ENCODE peak calls at places on chromosomes 11 and 22, in four cellular contexts. One of them, this sample, is unnamed.
A peak's percentile ranks its signal among the peaks of the same experiment; 100 is the strongest.

GRCh38 chr11:48062649-48063048 is 82.3 kb downstream of the PTPRJ start:
- DNase-seq in H1: no peak
- DNase-seq in GM12878: no peak
- DNase-seq in HepG2: no peak
- DNase-seq in this sample: no peak

GRCh38 chr22:36365020-36365411 is 22.8 kb downstream of the MYH9 start:
- DNase-seq in H1: no peak
- DNase-seq in GM12878: no peak
- DNase-seq in HepG2: no peak
- DNase-seq in this sample: no peak

GRCh38 chr11:114169321-114169749 is 109.8 kb downstream of the ZBTB16 start:
- DNase-seq in H1: no peak
- DNase-seq in GM12878: no peak
- DNase-seq in HepG2: no peak
- DNase-seq in this sample: no peak

GRCh38 chr11:65210748-65211147 is 29.0 kb downstream of the CAPN1 start:
- DNase-seq in H1: no peak
- DNase-seq in GM12878: no peak
- DNase-seq in HepG2: no peak
- DNase-seq in this sample: no peak

GRCh38 chr22:35409783-35410662 is 10.1 kb downstream of the MCM5 start:
- DNase-seq in H1: no peak
- DNase-seq in GM12878: peak; percentile 91
- DNase-seq in HepG2: no peak
- DNase-seq in this sample: no peak

GRCh38 chr11:117552626-117553025 is 225.0 kb downstream of the CEP164 start:
- DNase-seq in H1: no peak
- DNase-seq in GM12878: no peak
- DNase-seq in HepG2: no peak
- DNase-seq in this sample: no peak

GRCh38 chr22:28203286-28203685 is 284.2 kb upstream of the PITPNB start:
- DNase-seq in H1: no peak
- DNase-seq in GM12878: no peak
- DNase-seq in HepG2: no peak
- DNase-seq in this sample: no peak

GRCh38 chr11:128599729-128600128 is 12.4 kb upstream of the ETS1 start:
- DNase-seq in H1: no peak
- DNase-seq in GM12878: no peak
- DNase-seq in HepG2: no peak
- DNase-seq in this sample: no peak

GRCh38 chr22:39496131-39496838 is 5.8 kb upstream of the MIEF1 start:
- DNase-seq in H1: no peak
- DNase-seq in GM12878: no peak
- DNase-seq in HepG2: peak; percentile 74
- DNase-seq in this sample: no peak

GRCh38 chr22:28582806-28583205 is 96.8 kb downstream of the TTC28 start:
- DNase-seq in H1: no peak
- DNase-seq in GM12878: no peak
- DNase-seq in HepG2: no peak
- DNase-seq in this sample: no peak

GRCh38 chr11:95764267-95764898 is 25.2 kb downstream of the FAM76B start:
- DNase-seq in H1: no peak
- DNase-seq in GM12878: no peak
- DNase-seq in HepG2: peak; percentile 47
- DNase-seq in this sample: peak; percentile 69

GRCh38 chr22:47064416-47064815 is 302.0 kb downstream of the TBC1D22A start:
- DNase-seq in H1: no peak
- DNase-seq in GM12878: no peak
- DNase-seq in HepG2: no peak
- DNase-seq in this sample: no peak
- TF ChIP-seq JUND in H1: no peak
- TF ChIP-seq JUND in GM12878: no peak
- TF ChIP-seq JUND in HepG2: no peak
- TF ChIP-seq JUND in this sample: no peak

DNA sequence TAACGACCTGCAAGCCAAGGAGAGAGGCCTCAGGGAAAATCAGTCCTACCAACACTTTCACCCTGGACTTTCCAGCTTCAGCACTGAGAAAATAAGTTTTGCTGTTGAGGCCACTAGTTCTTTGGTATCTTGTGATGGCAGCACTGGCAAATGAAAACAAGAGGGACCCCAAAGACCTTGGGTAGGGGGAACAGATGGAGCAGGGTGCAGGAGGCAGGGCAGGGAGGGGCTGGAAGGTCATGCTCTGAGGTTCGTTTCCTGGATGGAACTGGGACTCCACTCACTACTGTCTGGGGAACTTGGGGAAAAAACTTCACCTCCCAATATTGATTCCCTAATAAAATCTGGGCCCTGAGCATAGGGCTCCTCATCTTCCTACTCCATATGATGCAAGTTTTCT is 34.2 kb upstream of the PRAME start:
- DNase-seq in H1: no peak
- DNase-seq in GM12878: no peak
- DNase-seq in HepG2: no peak
- DNase-seq in this sample: no peak
- TF ChIP-seq JUND in H1: no peak
- TF ChIP-seq JUND in GM12878: no peak
- TF ChIP-seq JUND in HepG2: no peak
- TF ChIP-seq JUND in this sample: no peak

DNA sequence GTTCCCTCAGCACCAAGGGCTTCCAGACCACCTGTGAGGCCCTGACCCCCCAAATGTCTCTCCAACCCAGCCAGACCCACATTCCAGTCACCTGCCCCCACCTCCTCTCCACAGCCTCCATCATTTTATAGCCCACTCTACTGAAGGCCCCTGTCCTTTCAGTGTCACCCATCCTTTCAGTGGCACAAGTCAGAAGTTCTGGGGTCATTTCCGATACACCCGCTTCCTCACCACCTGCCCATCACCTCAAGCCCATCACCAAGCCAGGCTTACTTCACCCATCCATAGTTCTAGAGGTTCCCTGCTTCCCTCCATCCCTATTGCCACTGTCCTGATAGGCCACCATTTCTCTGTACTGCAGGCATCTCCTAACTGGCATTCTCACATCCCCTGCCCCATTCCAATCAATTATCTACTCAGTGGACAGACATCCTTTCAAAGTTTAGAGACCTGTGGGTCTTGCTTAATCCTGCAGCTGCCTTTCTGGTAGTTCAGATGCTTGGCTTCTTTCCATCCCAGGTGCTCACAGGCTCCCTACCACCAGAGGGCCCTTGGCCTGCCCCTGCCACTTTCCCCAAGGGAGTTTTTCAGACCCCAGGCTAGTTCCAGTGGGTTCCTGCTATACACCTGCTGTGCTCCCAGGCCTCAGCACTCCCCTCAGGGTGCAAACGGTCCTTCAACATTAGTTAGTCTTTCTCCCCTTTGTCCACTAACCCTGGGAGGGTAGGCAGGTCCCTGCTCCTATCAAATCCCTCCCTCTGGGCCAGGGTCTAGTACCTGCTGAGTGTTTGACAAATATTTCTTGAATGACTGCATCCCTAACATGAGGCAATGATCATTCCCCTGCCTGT is 7.6 kb downstream of the KCNQ1OT1 start:
- DNase-seq in H1: no peak
- DNase-seq in GM12878: no peak
- DNase-seq in HepG2: peak; percentile 46
- DNase-seq in this sample: peak; percentile 27
- TF ChIP-seq JUND in H1: no peak
- TF ChIP-seq JUND in GM12878: no peak
- TF ChIP-seq JUND in HepG2: no peak
- TF ChIP-seq JUND in this sample: no peak

GRCh38 chr11:43631732-43632131 is 48.8 kb upstream of the HSD17B12 start:
- DNase-seq in H1: no peak
- DNase-seq in GM12878: no peak
- DNase-seq in HepG2: no peak
- DNase-seq in this sample: no peak
- TF ChIP-seq JUND in H1: no peak
- TF ChIP-seq JUND in GM12878: no peak
- TF ChIP-seq JUND in HepG2: no peak
- TF ChIP-seq JUND in this sample: no peak

GRCh38 chr11:11072067-11072466 is 214.2 kb upstream of the ZBED5 start:
- DNase-seq in H1: no peak
- DNase-seq in GM12878: no peak
- DNase-seq in HepG2: no peak
- DNase-seq in this sample: no peak
- TF ChIP-seq JUND in H1: no peak
- TF ChIP-seq JUND in GM12878: no peak
- TF ChIP-seq JUND in HepG2: no peak
- TF ChIP-seq JUND in this sample: no peak

DNA sequence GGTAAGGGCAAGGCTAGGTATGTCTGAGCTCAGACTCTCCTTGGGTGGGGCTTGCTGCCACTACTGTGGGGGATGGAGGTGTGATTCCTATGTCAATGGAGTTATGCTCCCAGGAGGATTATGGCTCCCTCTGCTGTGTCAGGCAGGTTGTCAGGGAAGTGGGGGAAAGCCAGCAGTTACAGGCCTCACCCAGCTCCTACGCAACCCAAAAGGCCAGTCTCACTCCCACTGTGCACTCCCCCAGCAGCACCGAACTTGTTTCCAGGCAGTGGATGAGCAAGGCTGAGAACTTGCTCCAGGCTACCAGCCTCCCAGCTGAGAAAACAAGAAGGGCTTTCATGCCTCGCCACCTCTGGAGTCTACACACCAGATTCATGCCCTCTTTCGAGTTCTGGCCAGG is 18.2 kb downstream of the C11orf91 start:
- DNase-seq in H1: no peak
- DNase-seq in GM12878: no peak
- DNase-seq in HepG2: no peak
- DNase-seq in this sample: peak; percentile 42
- TF ChIP-seq JUND in H1: no peak
- TF ChIP-seq JUND in GM12878: no peak
- TF ChIP-seq JUND in HepG2: no peak
- TF ChIP-seq JUND in this sample: no peak

This sample was measured in T47D.